ENCODE peak calls at places on chromosomes 3 and 15, in four cellular contexts. E is NCI-H460; X is stimulated activated naive B cell treated with anti-CD40 and anti-IgM and Interleukin-4, amounts not matched to agents 10 μg/mL and 1 μg/mL and 100 μg/mL, for 72 hours; P is suprapubic skin. S is an unnamed sample.

GRCh38 chr3:54951405-54951804 is 23.5 kb upstream of the LRTM1 start:
- DNase-seq in E (no peak), X (no peak), P (peak), S (peak)

GRCh38 chr3:136390574-136390973 is 140.4 kb downstream of the PCCB start:
- DNase-seq in X (no peak), P (no peak), E (no peak), S (no peak)

GRCh38 chr3:125079675-125080045 is 23.9 kb upstream of the HEG1 start:
- DNase-seq in E (no peak), X (no peak), P (no peak), S (no peak)

GRCh38 chr3:27360113-27361078 is 8.8 kb downstream of the NEK10 start:
- DNase-seq in P (no peak), E (peak), X (no peak), S (no peak)

GRCh38 chr15:48790716-48791115 is 20.2 kb downstream of the CEP152 start:
- DNase-seq in X (no peak), E (no peak), P (no peak), S (no peak)

GRCh38 chr3:187843654-187844053 is 98.4 kb upstream of the BCL6 start:
- DNase-seq in E (no peak), P (no peak), X (no peak), S (peak)

GRCh38 chr3:177934001-177934891 is 602.0 kb upstream of the KCNMB2 start:
- DNase-seq in X (no peak), E (no peak), P (peak), S (peak)

GRCh38 chr3:172749201-172749965 is 1.1 kb upstream of the ECT2 start:
- DNase-seq in P (no peak), X (no peak), E (peak), S (peak)

GRCh38 chr3:30779686-30780287 is 114.7 kb downstream of the GADL1 start:
- DNase-seq in E (peak), P (no peak), X (no peak), S (no peak)

GRCh38 chr15:73744293-73744692 is 8.9 kb downstream of the INSYN1 start:
- DNase-seq in P (no peak), E (no peak), X (no peak), S (no peak)

GRCh38 chr3:36969540-36970432 is 23.1 kb downstream of the EPM2AIP1 start:
- DNase-seq in P (no peak), E (no peak), X (peak), S (peak)

GRCh38 chr3:54719914-54720313 is 207.9 kb downstream of the LRTM1 start:
- DNase-seq in P (no peak), X (no peak), E (no peak), S (no peak)

GRCh38 chr15:95842576-95842975 is 487.9 kb upstream of the NR2F2 start:
- DNase-seq in X (no peak), P (no peak), E (no peak), S (no peak)

GRCh38 chr15:69328739-69329138 is 30.0 kb downstream of the PAQR5 start:
- DNase-seq in E (no peak), X (no peak), P (no peak), S (no peak)

GRCh38 chr15:65083262-65083701 is 6.7 kb downstream of the KBTBD13 start:
- DNase-seq in P (no peak), E (no peak), X (no peak), S (no peak)

GRCh38 chr3:105343991-105344390 is 22.7 kb upstream of the ALCAM start:
- DNase-seq in E (no peak), X (no peak), P (no peak), S (no peak)

GRCh38 chr15:22808240-22808639 is 21.8 kb downstream of the NIPA1 start:
- DNase-seq in E (no peak), P (no peak), X (no peak), S (no peak)

GRCh38 chr3:157589168-157589567 is 86.0 kb upstream of the VEPH1 start:
- DNase-seq in P (no peak), X (no peak), E (no peak), S (no peak)

S was measured in heart left ventricle.